ENCODE peak calls at places on chromosomes 4 and X, in ten cellular contexts. T is thyroid gland, X is tibial artery, A is heart left ventricle, F is gastrocnemius medialis, W is mammary epithelial cell, I is fibroblast of lung, J is colonic mucosa, C is hepatocyte, V is transverse colon. O is an unnamed sample. For H3K36me3 and H3K4me1, the result is how much of the 10 kb centered on the place peaks cover.

GRCh38 chrX:39439910-39440733 is 638.9 kb downstream of the MID1IP1 start:
- DNase-seq in F (no peak), A (no peak), V (no peak), I (no peak), X (no peak), W (no peak), J (no peak), T (peak), C (no peak), O (no peak)

GRCh38 chr4:5478116-5478515 is 230.2 kb downstream of the EVC2 start:
- DNase-seq in V (no peak), F (no peak), A (no peak), I (no peak), C (no peak), X (peak), J (no peak), W (no peak), T (no peak), O (no peak)

GRCh38 chr4:124526760-124527159 is 185.8 kb downstream of the ANKRD50 start:
- DNase-seq in X (no peak), I (no peak), V (no peak), F (no peak), W (no peak), T (no peak), C (no peak), J (no peak), A (no peak), O (no peak)

GRCh38 chrX:40109288-40110008 is 11.7 kb upstream of the BCOR start:
- DNase-seq in W (peak), T (peak), F (no peak), A (peak), I (peak), J (peak), V (peak), X (peak), C (peak), O (peak)

GRCh38 chr4:37914539-37914938 is 23.7 kb downstream of the TBC1D1 start:
- DNase-seq in I (no peak), X (no peak), W (no peak), J (no peak), T (no peak), C (no peak), F (no peak), A (no peak), V (no peak), O (no peak)

GRCh38 chr4:40455340-40455902 is 120.3 kb downstream of the CHRNA9 start:
- DNase-seq in W (peak), C (no peak), X (no peak), A (no peak), T (peak), J (no peak), F (no peak), V (no peak), I (no peak), O (no peak)

GRCh38 chrX:53128097-53128749 is 34.3 kb downstream of the KANTR start:
- DNase-seq in W (no peak), X (no peak), T (no peak), V (no peak), J (no peak), F (no peak), C (no peak), I (peak), A (no peak), O (no peak)

GRCh38 chr4:110211007-110211769 is 12.8 kb upstream of the ELOVL6 start:
- DNase-seq in T (peak), X (no peak), C (peak), J (peak), A (no peak), V (peak), I (peak), W (peak), F (no peak), O (no peak)

GRCh38 chr4:77197361-77197760 is 40.4 kb downstream of the CCNG2 start:
- DNase-seq in C (no peak), A (no peak), I (no peak), V (no peak), J (no peak), W (no peak), T (no peak), F (no peak), X (no peak), O (no peak)

GRCh38 chr4:4921077-4921476 is 61.6 kb downstream of the MSX1 start:
- DNase-seq in T (no peak), J (no peak), V (no peak), F (no peak), W (no peak), C (no peak), X (peak), I (no peak), A (no peak), O (no peak)

GRCh38 chr4:7547368-7548040 is 112.8 kb upstream of the PSAPL1 start:
- DNase-seq in X (no peak), C (no peak), A (no peak), V (no peak), I (no peak), J (no peak), W (peak), F (no peak), T (no peak), O (no peak)

GRCh38 chr4:88697113-88697512 is 516 bp downstream of the NAP1L5 start:
- DNase-seq in A (peak), X (no peak), C (no peak), J (no peak), V (peak), W (no peak), T (peak), F (no peak), I (peak), O (no peak)

GRCh38 chr4:171308661-171309060 is 504.5 kb upstream of the GALNTL6 start:
- DNase-seq in A (no peak), F (no peak), V (no peak), I (no peak), C (no peak), W (no peak), T (no peak), J (no peak), X (no peak), O (no peak)

GRCh38 chrX:18789916-18790315 is 82.5 kb downstream of the PPEF1 start:
- DNase-seq in C (no peak), V (no peak), A (no peak), T (no peak), I (no peak), F (no peak), J (no peak), X (no peak), W (peak), O (no peak)

GRCh38 chrX:43450355-43450754 is 205.7 kb upstream of the MAOA start:
- DNase-seq in F (no peak), X (no peak), I (no peak), W (no peak), A (no peak), J (no peak), V (no peak), C (no peak), T (no peak), O (no peak)

GRCh38 chr4:57043304-57044251 is 64.9 kb downstream of the POLR2B start:
- DNase-seq in C (no peak), W (no peak), J (no peak), X (no peak), T (no peak), A (peak), F (no peak), V (no peak), I (no peak), O (no peak)

GRCh38 chr4:153398713-153399112 is 54.2 kb downstream of the MND1 start:
- DNase-seq in T (no peak), J (no peak), W (peak), A (no peak), X (no peak), V (no peak), C (peak), F (no peak), I (no peak), O (no peak)

GRCh38 chr4:128596115-128596514 is 213.4 kb upstream of the JADE1 start:
- DNase-seq in X (no peak), A (no peak), V (no peak), J (no peak), F (no peak), W (no peak), C (no peak), T (peak), I (no peak), O (no peak)

GRCh38 chrX:45781901-45782553 is 581.4 kb upstream of the DIPK2B start:
- DNase-seq in A (no peak), X (no peak), F (no peak), C (peak), W (peak), J (no peak), T (no peak), V (no peak), I (peak), O (no peak)
- TF ChIP-seq CTCF in A (peak), X (peak), F (no peak), C (peak), W (peak), J (no peak), T (peak), V (peak), I (peak), O (peak)

GRCh38 chr4:1354136-1354982 is 7.4 kb downstream of the UVSSA start:
- DNase-seq in F (no peak), T (no peak), C (no peak), W (no peak), I (no peak), X (no peak), A (no peak), J (no peak), V (no peak), O (no peak)

GRCh38 chr4:1355378-1355777 is 8.4 kb downstream of the UVSSA start:
- DNase-seq in I (no peak), F (no peak), J (no peak), A (no peak), T (no peak), C (no peak), V (no peak), X (no peak), W (no peak), O (peak)

GRCh38 chr4:1351854-1352633 is 5.0 kb downstream of the UVSSA start:
- DNase-seq in J (peak), C (peak), W (peak), I (peak), T (peak), A (peak), V (peak), X (peak), F (peak), O (peak)

GRCh38 chr4:1354983-1355275 is 7.9 kb downstream of the UVSSA start:
- DNase-seq in A (no peak), V (no peak), I (no peak), F (no peak), C (no peak), J (no peak), X (no peak), W (no peak), T (no peak), O (no peak)

DNA sequence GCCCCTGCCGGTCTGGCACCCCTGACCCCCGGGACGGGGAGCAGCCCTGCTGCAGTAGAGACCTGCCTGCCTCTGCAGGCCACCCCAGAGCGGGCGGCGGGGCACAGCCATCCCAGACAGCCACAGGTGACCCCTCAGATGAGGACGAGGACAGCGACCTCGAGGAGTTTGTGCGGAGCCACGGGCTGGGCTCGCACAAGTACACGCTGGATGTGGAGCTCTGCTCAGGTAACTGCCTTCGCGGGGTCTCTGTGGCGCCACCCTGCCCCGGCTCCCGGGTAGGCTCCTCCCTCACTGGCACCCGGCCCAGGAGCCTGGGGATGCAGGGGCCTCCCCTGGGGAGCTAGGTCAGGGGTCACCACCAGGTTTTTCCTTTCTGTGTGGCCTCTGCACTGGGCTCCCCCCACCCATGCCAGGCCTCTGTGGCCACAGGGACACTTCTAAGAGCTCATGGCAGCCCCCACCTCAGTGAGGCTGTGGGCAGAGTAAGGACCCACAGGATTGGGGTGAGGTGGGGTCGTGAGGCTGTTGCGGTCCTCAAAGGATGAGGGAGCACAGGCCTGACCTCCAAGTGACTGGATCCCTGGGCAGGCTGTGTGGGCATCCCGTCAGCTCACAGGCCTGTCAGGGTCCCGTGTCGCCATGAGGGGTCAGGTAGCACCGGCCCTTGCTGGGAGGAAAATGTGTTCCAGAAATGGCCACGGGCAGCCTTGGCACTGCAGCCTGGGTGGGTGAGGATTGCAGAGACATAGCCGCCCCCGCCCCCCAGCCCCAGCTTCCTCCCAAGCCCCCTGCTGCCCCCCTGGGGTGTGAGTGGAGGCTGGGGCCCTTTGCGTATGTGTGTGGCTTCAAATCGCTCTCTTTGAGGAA is 6.4 kb downstream of the UVSSA start:
- DNase-seq in A (no peak), F (no peak), I (no peak), W (no peak), X (no peak), T (no peak), V (no peak), C (no peak), J (no peak), O (no peak)
- H3K36me3 ChIP-seq in A (under half), F (under half), I (under half), W (under half), X (half or more), T (under half), V (under half), C (under half), J (under half), O (under half)

GRCh38 chr4:85737254-85737653 is 262.3 kb downstream of the ARHGAP24 start:
- DNase-seq in J (no peak), A (no peak), X (no peak), W (no peak), F (no peak), T (no peak), V (no peak), I (no peak), C (no peak), O (no peak)

GRCh38 chr4:85738721-85739120 is 263.8 kb downstream of the ARHGAP24 start:
- DNase-seq in T (no peak), J (no peak), A (no peak), V (no peak), F (no peak), X (no peak), I (no peak), C (no peak), W (peak), O (no peak)

GRCh38 chr4:85733798-85734197 is 258.8 kb downstream of the ARHGAP24 start:
- DNase-seq in A (no peak), C (no peak), I (no peak), T (no peak), X (no peak), J (no peak), V (no peak), W (no peak), F (no peak), O (no peak)

GRCh38 chr4:85734446-85734845 is 259.5 kb downstream of the ARHGAP24 start:
- DNase-seq in I (no peak), V (no peak), C (no peak), J (no peak), X (no peak), F (no peak), A (no peak), T (no peak), W (peak), O (no peak)

DNA sequence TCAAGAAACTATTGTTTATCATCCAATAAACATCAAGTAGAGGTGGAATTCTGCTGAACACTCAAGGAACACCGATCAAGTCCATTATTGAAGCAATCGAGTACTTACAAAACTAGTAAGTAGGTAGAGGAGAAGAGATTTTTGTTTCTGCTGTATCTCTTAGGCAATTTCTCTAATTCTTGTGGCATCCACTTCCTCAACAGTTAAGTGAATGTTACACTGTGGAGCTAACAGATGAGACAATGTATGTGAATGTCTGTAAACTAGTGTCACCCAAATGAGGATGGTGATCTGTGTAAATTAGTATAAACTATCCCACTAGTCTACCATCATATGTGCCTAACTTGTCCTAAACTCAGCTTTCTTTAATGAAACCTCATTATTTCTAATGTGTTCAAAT is 261.6 kb downstream of the ARHGAP24 start:
- DNase-seq in C (no peak), T (no peak), X (no peak), F (no peak), I (no peak), W (no peak), V (no peak), A (no peak), J (no peak), O (no peak)
- H3K4me1 ChIP-seq in C (under half), T (under half), X (under half), F (under half), I (under half), W (under half), V (under half), A (under half), J (under half), O (under half)

GRCh38 chrX:65451663-65452062 is 82.9 kb downstream of the LAS1L start:
- DNase-seq in I (peak), A (no peak), F (no peak), V (peak), J (peak), X (no peak), T (no peak), W (peak), C (peak), O (no peak)
- TF ChIP-seq CTCF in I (no peak), A (peak), F (no peak), V (peak), J (peak), X (no peak), T (no peak), W (peak), C (peak), O (peak)

O was measured in psoas muscle.